ENCODE peak calls at places on chromosome 16, in six cellular contexts. R is kidney, M is neural progenitor cell, F is heart left ventricle, B is upper lobe of right lung, O is mucosa of descending colon. N is an unnamed sample.
A peak's percentile ranks its signal among the peaks of the same experiment; 100 is the strongest.

GRCh38 chr16:21526923-21527807 is 72.2 kb upstream of the METTL9 start:
- DNase-seq in B (no peak), F (no peak), O (no peak), M (peak; percentile 24), R (no peak), N (no peak)

GRCh38 chr16:84718-85452 is 6.9 kb downstream of the MPG start:
- DNase-seq in M (no peak), R (peak; percentile 93), F (peak; percentile 82), O (no peak), B (peak; percentile 77), N (peak; percentile 35)

GRCh38 chr16:50881331-50881830 is 139.5 kb downstream of the CYLD start:
- DNase-seq in O (no peak), R (peak; percentile 47), B (no peak), F (no peak), M (peak; percentile 61), N (no peak)

GRCh38 chr16:6988846-6989245 is 343.8 kb upstream of the RBFOX1 start:
- DNase-seq in B (no peak), R (no peak), O (no peak), F (no peak), M (no peak), N (no peak)

GRCh38 chr16:85490971-85491771 is 122.0 kb upstream of the GSE1 start:
- DNase-seq in M (peak; percentile 65), F (no peak), B (no peak), O (peak; percentile 77), R (no peak), N (no peak)

GRCh38 chr16:88066680-88067529 is 115.7 kb downstream of the BANP start:
- DNase-seq in R (peak; percentile 67), O (no peak), B (no peak), M (no peak), F (peak; percentile 22), N (no peak)

GRCh38 chr16:84528317-84528716 is 23.9 kb upstream of the MEAK7 start:
- DNase-seq in R (no peak), F (no peak), O (no peak), B (no peak), M (no peak), N (no peak)

GRCh38 chr16:83318390-83318789 is 489.4 kb upstream of the HSBP1 start:
- DNase-seq in M (no peak), B (no peak), R (no peak), O (no peak), F (no peak), N (no peak)

GRCh38 chr16:50315346-50315997 is 49.1 kb downstream of the ADCY7 start:
- DNase-seq in F (no peak), R (no peak), B (no peak), M (no peak), O (no peak), N (peak; percentile 48)

GRCh38 chr16:29664133-29664912 is 1.3 kb downstream of the SPN start:
- DNase-seq in O (peak; percentile 29), M (peak; percentile 47), F (no peak), B (peak; percentile 74), R (peak; percentile 77), N (no peak)

GRCh38 chr16:51201604-51202003 is 50.5 kb upstream of the SALL1 start:
- DNase-seq in B (no peak), O (no peak), R (no peak), F (no peak), M (no peak), N (no peak)

GRCh38 chr16:15907863-15908478 is 19.6 kb upstream of the CEP20 start:
- DNase-seq in F (no peak), M (peak; percentile 72), O (no peak), B (no peak), R (no peak), N (peak; percentile 74)

GRCh38 chr16:1347286-1347855 is 4.3 kb downstream of the TSR3 start:
- DNase-seq in F (no peak), R (no peak), O (no peak), M (no peak), B (no peak), N (no peak)

GRCh38 chr16:78154729-78155461 is 55.4 kb downstream of the WWOX start:
- DNase-seq in M (no peak), O (no peak), F (no peak), B (no peak), R (no peak), N (no peak)

GRCh38 chr16:6144441-6144840 is 1046.8 kb upstream of the EEF2KMT start:
- DNase-seq in M (no peak), B (no peak), O (no peak), F (no peak), R (no peak), N (no peak)

GRCh38 chr16:21260870-21261791 is 17.0 kb downstream of the CRYM start:
- DNase-seq in F (peak; percentile 73), O (peak; percentile 93), M (no peak), B (no peak), R (peak; percentile 71), N (peak; percentile 32)

GRCh38 chr16:66954097-66954659 is 6.9 kb upstream of the CES3 start:
- DNase-seq in O (peak; percentile 94), R (no peak), M (peak; percentile 50), B (no peak), F (no peak), N (peak; percentile 82)

GRCh38 chr16:67864594-67864993 is 8.3 kb upstream of the EDC4 start:
- DNase-seq in B (no peak), F (no peak), O (no peak), R (no peak), M (peak; percentile 16), N (no peak)

GRCh38 chr16:71542377-71542776 is 16.2 kb downstream of the CHST4 start:
- DNase-seq in M (peak; percentile 84), F (no peak), R (no peak), O (peak; percentile 75), B (peak; percentile 70), N (peak; percentile 71)

GRCh38 chr16:72896719-72897118 is 151.2 kb downstream of the ZFHX3 start:
- DNase-seq in F (no peak), B (no peak), R (no peak), M (no peak), O (no peak), N (no peak)

GRCh38 chr16:78768723-78769122 is 669.3 kb downstream of the WWOX start:
- DNase-seq in O (no peak), R (no peak), M (peak; percentile 45), F (no peak), B (no peak), N (no peak)

GRCh38 chr16:27445502-27446175 is 43.7 kb downstream of the IL21R start:
- DNase-seq in O (no peak), B (peak; percentile 20), R (peak; percentile 53), F (no peak), M (no peak), N (no peak)
- TF ChIP-seq CTCF in O (no peak), B (no peak), R (no peak), F (no peak), M (no peak), N (no peak)

GRCh38 chr16:69712277-69712676 is 14.1 kb downstream of the NQO1 start:
- DNase-seq in F (no peak), O (no peak), M (no peak), B (no peak), R (no peak), N (no peak)
- H3K4me1 ChIP-seq in F (no peaks in the 10 kb centered on the region), O (peaks cover 6% of the 10 kb centered on the region), M (no peaks in the 10 kb centered on the region), B (no peaks in the 10 kb centered on the region), R (peaks cover 5% of the 10 kb centered on the region), N (no peaks in the 10 kb centered on the region)

DNA sequence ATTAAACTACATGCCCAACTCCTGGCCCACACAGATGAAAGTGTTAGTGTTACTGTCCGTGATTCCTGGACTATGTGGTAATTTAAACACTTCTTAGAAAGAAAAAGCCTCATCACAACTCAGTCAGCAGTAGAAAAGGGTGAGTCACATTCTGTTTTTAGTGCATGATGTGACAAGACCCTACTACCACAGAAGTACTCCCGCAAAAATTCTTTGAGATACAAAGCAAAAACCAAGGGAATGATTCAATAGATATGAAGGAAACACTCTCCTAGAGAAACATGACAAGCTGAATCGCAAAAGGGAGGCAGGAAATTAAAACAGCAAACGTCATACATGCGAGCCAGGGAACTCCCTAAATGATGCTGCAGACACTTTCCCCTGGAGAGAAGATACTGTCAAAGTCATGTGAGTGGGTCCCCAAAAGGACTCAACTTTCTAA is 14.4 kb downstream of the SNN start:
- DNase-seq in F (no peak), M (no peak), B (no peak), R (no peak), O (no peak), N (no peak)
- H3K36me3 ChIP-seq in F (peaks cover 94% of the 10 kb centered on the region), M (no peaks in the 10 kb centered on the region), B (peaks cover 96% of the 10 kb centered on the region), R (peaks cover 37% of the 10 kb centered on the region), O (peaks cover 7% of the 10 kb centered on the region), N (peaks cover 9% of the 10 kb centered on the region)

GRCh38 chr16:75591001-75591852 is 25.0 kb downstream of the GABARAPL2 start:
- DNase-seq in O (peak; percentile 32), F (peak; percentile 88), R (no peak), B (no peak), M (no peak), N (peak; percentile 42)
- TF ChIP-seq CTCF in O (no peak), F (peak; percentile 26), R (no peak), B (no peak), M (no peak), N (no peak)

GRCh38 chr16:2975161-2975795 is 5.0 kb downstream of the PKMYT1 start:
- DNase-seq in O (no peak), B (no peak), M (no peak), R (peak; percentile 75), F (no peak), N (no peak)
- H3K4me1 ChIP-seq in O (peaks cover 12% of the 10 kb centered on the region), B (peaks cover 10% of the 10 kb centered on the region), M (peaks cover 7% of the 10 kb centered on the region), R (no peaks in the 10 kb centered on the region), F (peaks cover 22% of the 10 kb centered on the region), N (peaks cover 23% of the 10 kb centered on the region)

GRCh38 chr16:4676826-4677225 is 16.5 kb upstream of the NUDT16L1 start:
- DNase-seq in R (no peak), F (peak; percentile 64), M (no peak), O (no peak), B (no peak), N (peak; percentile 24)

GRCh38 chr16:4677390-4677789 is 16.0 kb upstream of the NUDT16L1 start:
- DNase-seq in O (no peak), R (no peak), M (no peak), F (peak; percentile 91), B (peak; percentile 83), N (no peak)

GRCh38 chr16:4675864-4676786 is 17.2 kb upstream of the NUDT16L1 start:
- DNase-seq in M (no peak), B (no peak), R (no peak), F (no peak), O (no peak), N (peak; percentile 15)

GRCh38 chr16:4673387-4674046 is 19.8 kb upstream of the NUDT16L1 start:
- DNase-seq in M (no peak), F (no peak), O (no peak), R (no peak), B (no peak), N (no peak)

GRCh38 chr16:4674926-4675530 is 18.3 kb upstream of the NUDT16L1 start:
- DNase-seq in M (no peak), R (no peak), F (no peak), B (no peak), O (no peak), N (no peak)
- H3K36me3 ChIP-seq in M (no peaks in the 10 kb centered on the region), R (peaks cover 6% of the 10 kb centered on the region), F (peaks cover 47% of the 10 kb centered on the region), B (peaks cover 53% of the 10 kb centered on the region), O (no peaks in the 10 kb centered on the region), N (peaks cover 20% of the 10 kb centered on the region)